ENCODE peak calls at places on chromosomes 1 and 21, in seven cellular contexts. Y is breast epithelium, Z is right lobe of liver, V is heart right ventricle, D is lower lobe of right lung, I is MM.1S, X is thoracic aorta. H is an unnamed sample. For H3K4me1, the result is how much of the 10 kb centered on the place peaks cover.

GRCh38 chr1:224432672-224433040 is 1.9 kb downstream of the WDR26 start:
- DNase-seq in Y (no peak), Z (no peak), V (no peak), D (no peak), I (peak), X (no peak), H (no peak)

GRCh38 chr1:228860911-228861829 is 125.9 kb downstream of the RHOU start:
- DNase-seq in Y (no peak), Z (no peak), V (no peak), D (no peak), I (no peak), X (no peak), H (no peak)

GRCh38 chr1:183291802-183292515 is 105.9 kb downstream of the LAMC2 start:
- DNase-seq in Y (no peak), Z (no peak), V (no peak), D (no peak), I (no peak), X (peak), H (no peak)

GRCh38 chr1:12157366-12158231 is 9.2 kb upstream of the TNFRSF1B start:
- DNase-seq in Y (no peak), Z (no peak), V (no peak), D (no peak), I (no peak), X (no peak), H (no peak)

GRCh38 chr1:10471411-10472219 is 714 bp downstream of the DFFA start:
- DNase-seq in Y (no peak), Z (no peak), V (no peak), D (no peak), I (no peak), X (no peak), H (no peak)

GRCh38 chr1:78045850-78046778 is at the start of gene GIPC2:
- DNase-seq in Y (no peak), Z (peak), V (peak), D (peak), I (no peak), X (no peak), H (no peak)

GRCh38 chr1:231533240-231533639 is 4.8 kb downstream of the TSNAX start:
- DNase-seq in Y (no peak), Z (no peak), V (no peak), D (no peak), I (no peak), X (no peak), H (no peak)

GRCh38 chr1:212542761-212543187 is 65.8 kb upstream of the ATF3 start:
- DNase-seq in Y (no peak), Z (no peak), V (no peak), D (no peak), I (no peak), X (no peak), H (no peak)

GRCh38 chr1:183989078-183989577 is 48.4 kb downstream of the COLGALT2 start:
- DNase-seq in Y (no peak), Z (no peak), V (peak), D (no peak), I (no peak), X (peak), H (no peak)

GRCh38 chr1:201665036-201665435 is 126.1 kb downstream of the NAV1 start:
- DNase-seq in Y (no peak), Z (no peak), V (no peak), D (no peak), I (no peak), X (no peak), H (no peak)

GRCh38 chr1:50271968-50272578 is 151.2 kb downstream of the DMRTA2 start:
- DNase-seq in Y (no peak), Z (peak), V (peak), D (peak), I (peak), X (no peak), H (no peak)

GRCh38 chr1:212161231-212161781 is 123.9 kb upstream of the PPP2R5A start:
- DNase-seq in Y (no peak), Z (no peak), V (no peak), D (no peak), I (no peak), X (no peak), H (no peak)

GRCh38 chr21:44761747-44762208 is 39.8 kb downstream of the UBE2G2 start:
- DNase-seq in Y (no peak), Z (no peak), V (no peak), D (no peak), I (no peak), X (no peak), H (no peak)

GRCh38 chr1:61496501-61496900 is 228.4 kb downstream of the TM2D1 start:
- DNase-seq in Y (no peak), Z (no peak), V (no peak), D (no peak), I (no peak), X (no peak), H (peak)
- H3K4me1 ChIP-seq in Y (under half), Z (under half), V (under half), D (under half), I (under half), X (under half), H (under half)

GRCh38 chr1:169676001-169676400 is 35.4 kb downstream of the SELL start:
- DNase-seq in Y (no peak), Z (no peak), V (no peak), D (no peak), I (no peak), X (no peak), H (no peak)

GRCh38 chr1:169670836-169671235 is 40.6 kb downstream of the SELL start:
- DNase-seq in Y (no peak), Z (no peak), V (no peak), D (no peak), I (no peak), X (no peak), H (no peak)
- H3K4me3 ChIP-seq in Y (no peak), Z (no peak), V (no peak), D (no peak), I (no peak), X (no peak), H (no peak)

DNA sequence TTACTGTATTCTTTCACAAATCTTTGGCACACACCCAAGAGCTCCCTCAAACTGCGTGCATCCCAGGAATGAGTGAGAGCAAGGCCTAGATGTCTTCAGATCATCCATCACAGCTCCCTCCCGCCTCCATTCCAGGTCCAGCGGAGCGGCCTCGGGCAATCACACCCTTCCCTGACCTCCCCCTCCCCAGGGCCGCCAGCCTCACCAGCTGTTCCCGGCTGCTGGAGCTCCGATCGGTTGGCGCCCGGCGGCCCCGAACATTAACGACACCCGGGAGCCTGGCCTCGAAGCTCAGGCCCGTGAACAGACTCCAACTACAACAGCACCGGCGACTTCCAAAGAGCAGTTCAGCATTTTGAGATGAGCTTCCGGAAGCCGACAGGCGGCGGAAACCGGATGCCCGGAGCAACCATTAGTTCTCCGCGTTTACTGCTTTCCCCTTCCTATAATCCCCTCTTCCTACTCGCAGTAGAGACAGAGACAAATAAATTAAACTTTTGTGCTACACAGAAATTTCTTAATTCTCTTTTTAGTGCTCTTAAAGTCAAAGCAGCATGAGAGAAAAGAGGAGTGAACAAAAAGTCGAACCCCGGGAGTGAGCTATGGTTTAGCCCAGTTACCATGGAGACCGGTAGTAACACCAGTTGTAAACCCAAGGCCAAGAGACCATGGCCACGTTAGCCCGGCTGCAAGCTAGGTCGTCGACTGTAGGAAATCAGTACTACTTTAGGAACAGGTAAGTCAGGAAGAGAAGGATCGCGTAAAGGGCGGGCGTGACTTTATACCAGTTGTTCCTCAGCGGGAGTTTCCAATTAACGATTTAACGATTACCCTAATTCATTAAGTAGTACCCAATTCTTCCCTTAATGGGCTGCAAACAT is at the start of the genes GPATCH2 and SPATA17:
- DNase-seq in Y (peak), Z (peak), V (peak), D (peak), I (peak), X (peak), H (peak)
- TF ChIP-seq CTCF in Y (peak), Z (peak), V (peak), D (no peak), I (peak), X (peak), H (peak)

GRCh38 chr1:61247881-61248752 is 165.8 kb downstream of the NFIA start:
- DNase-seq in Y (no peak), Z (no peak), V (no peak), D (no peak), I (no peak), X (no peak), H (no peak)

GRCh38 chr1:61247051-61247854 is 164.9 kb downstream of the NFIA start:
- DNase-seq in Y (no peak), Z (no peak), V (no peak), D (no peak), I (no peak), X (no peak), H (no peak)

GRCh38 chr1:61244114-61244513 is 161.8 kb downstream of the NFIA start:
- DNase-seq in Y (no peak), Z (no peak), V (no peak), D (no peak), I (no peak), X (no peak), H (no peak)

GRCh38 chr1:61241864-61242472 is 159.6 kb downstream of the NFIA start:
- DNase-seq in Y (no peak), Z (no peak), V (no peak), D (no peak), I (no peak), X (no peak), H (no peak)

GRCh38 chr1:61246001-61246400 is 163.6 kb downstream of the NFIA start:
- DNase-seq in Y (no peak), Z (no peak), V (no peak), D (no peak), I (no peak), X (no peak), H (no peak)
- H3K4me1 ChIP-seq in Y (under half), Z (under half), V (half or more), D (under half), I (under half), X (half or more), H (half or more)

GRCh38 chr1:115977481-115978258 is 1.4 kb downstream of the SLC22A15 start:
- DNase-seq in Y (no peak), Z (peak), V (no peak), D (peak), I (no peak), X (no peak), H (no peak)
- H3K4me3 ChIP-seq in Y (peak), Z (peak), V (peak), D (peak), I (no peak), X (peak), H (peak)

GRCh38 chr1:18199462-18199861 is 91.9 kb downstream of the IGSF21 start:
- DNase-seq in Y (no peak), Z (no peak), V (no peak), D (no peak), I (no peak), X (no peak), H (no peak)

GRCh38 chr1:18198240-18198639 is 90.6 kb downstream of the IGSF21 start:
- DNase-seq in Y (no peak), Z (no peak), V (no peak), D (no peak), I (no peak), X (no peak), H (no peak)

GRCh38 chr1:18201997-18202719 is 94.6 kb downstream of the IGSF21 start:
- DNase-seq in Y (no peak), Z (no peak), V (no peak), D (no peak), I (no peak), X (no peak), H (no peak)

GRCh38 chr1:18200918-18201317 is 93.3 kb downstream of the IGSF21 start:
- DNase-seq in Y (no peak), Z (no peak), V (no peak), D (no peak), I (no peak), X (no peak), H (no peak)

GRCh38 chr1:18200136-18200717 is 92.6 kb downstream of the IGSF21 start:
- DNase-seq in Y (no peak), Z (no peak), V (no peak), D (no peak), I (no peak), X (no peak), H (no peak)
- TF ChIP-seq CTCF in Y (no peak), Z (no peak), V (no peak), D (no peak), I (no peak), X (no peak), H (no peak)

GRCh38 chr1:167718926-167719691 is 2.7 kb upstream of the MPZL1 start:
- DNase-seq in Y (no peak), Z (no peak), V (no peak), D (no peak), I (no peak), X (no peak), H (no peak)
- H3K4me1 ChIP-seq in Y (under half), Z (under half), V (under half), D (under half), I (under half), X (under half), H (under half)

GRCh38 chr1:52057245-52057644 is 1.1 kb downstream of the BTF3L4 start:
- DNase-seq in Y (no peak), Z (no peak), V (no peak), D (no peak), I (no peak), X (no peak), H (no peak)

GRCh38 chr1:52056110-52056936 is at the start of gene BTF3L4:
- DNase-seq in Y (peak), Z (peak), V (peak), D (peak), I (peak), X (peak), H (peak)

GRCh38 chr1:52059326-52059725 is 3.2 kb downstream of the BTF3L4 start:
- DNase-seq in Y (no peak), Z (no peak), V (no peak), D (no peak), I (no peak), X (no peak), H (no peak)

GRCh38 chr1:52056937-52057231 is 789 bp downstream of the BTF3L4 start:
- DNase-seq in Y (no peak), Z (no peak), V (no peak), D (no peak), I (no peak), X (no peak), H (no peak)

DNA sequence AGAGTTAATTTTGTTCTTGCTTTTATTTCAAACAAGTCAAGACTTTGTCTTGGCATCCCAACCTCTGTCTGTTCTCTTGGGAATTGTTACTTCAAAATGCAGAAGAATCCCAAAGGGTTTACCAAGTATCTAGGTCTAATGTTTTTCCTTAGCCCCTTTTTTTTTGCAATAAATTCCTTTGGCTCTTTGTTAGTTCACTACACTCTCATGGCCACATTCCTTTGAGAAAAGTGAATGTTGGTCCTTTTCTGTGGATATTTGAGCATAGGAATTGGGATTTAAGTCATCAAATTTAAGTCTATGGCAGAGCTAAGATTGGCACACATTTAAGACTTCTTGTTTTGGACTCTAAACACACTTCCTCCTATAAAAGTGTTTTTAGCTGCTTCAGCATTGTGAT is 1.8 kb downstream of the BTF3L4 start:
- DNase-seq in Y (no peak), Z (no peak), V (no peak), D (no peak), I (no peak), X (no peak), H (no peak)
- H3K4me3 ChIP-seq in Y (peak), Z (no peak), V (peak), D (no peak), I (peak), X (no peak), H (no peak)